ENCODE peak calls at places on chromosomes 5 and 9, in four cellular contexts. One of them, this sample, is unnamed.

GRCh38 chr9:134391319-134392231 is 65.3 kb downstream of the RXRA start:
- DNase-seq in RPMI7951: no peak
- DNase-seq in stimulated activated CD4-positive, alpha-beta T cell treated with anti-CD3 and anti-CD28 coated beads, Interleukin-12 subunit alpha, Interleukin-12 subunit beta, amount 100 ng/mL, for 4 hours: peak; percentile 72
- DNase-seq in ovary: no peak
- DNase-seq in this sample: no peak

GRCh38 chr5:56610093-56610698 is 205.2 kb upstream of the MAP3K1 start:
- DNase-seq in RPMI7951: no peak
- DNase-seq in stimulated activated CD4-positive, alpha-beta T cell treated with anti-CD3 and anti-CD28 coated beads, Interleukin-12 subunit alpha, Interleukin-12 subunit beta, amount 100 ng/mL, for 4 hours: no peak
- DNase-seq in ovary: no peak
- DNase-seq in this sample: no peak

GRCh38 chr5:93599427-93600146 is 16.6 kb downstream of the NR2F1 start:
- DNase-seq in stimulated activated CD4-positive, alpha-beta T cell treated with anti-CD3 and anti-CD28 coated beads, Interleukin-12 subunit alpha, Interleukin-12 subunit beta, amount 100 ng/mL, for 4 hours: no peak
- DNase-seq in RPMI7951: no peak
- DNase-seq in ovary: no peak
- DNase-seq in this sample: no peak

GRCh38 chr5:168779333-168779732 is 200.2 kb upstream of the PANK3 start:
- DNase-seq in ovary: no peak
- DNase-seq in RPMI7951: no peak
- DNase-seq in stimulated activated CD4-positive, alpha-beta T cell treated with anti-CD3 and anti-CD28 coated beads, Interleukin-12 subunit alpha, Interleukin-12 subunit beta, amount 100 ng/mL, for 4 hours: no peak
- DNase-seq in this sample: no peak

GRCh38 chr9:78278177-78278777 is 18.6 kb upstream of the PSAT1 start:
- DNase-seq in RPMI7951: peak; percentile 3
- DNase-seq in stimulated activated CD4-positive, alpha-beta T cell treated with anti-CD3 and anti-CD28 coated beads, Interleukin-12 subunit alpha, Interleukin-12 subunit beta, amount 100 ng/mL, for 4 hours: no peak
- DNase-seq in ovary: no peak
- DNase-seq in this sample: no peak

GRCh38 chr9:119677811-119678530 is 308.7 kb upstream of the BRINP1 start:
- DNase-seq in RPMI7951: no peak
- DNase-seq in ovary: no peak
- DNase-seq in stimulated activated CD4-positive, alpha-beta T cell treated with anti-CD3 and anti-CD28 coated beads, Interleukin-12 subunit alpha, Interleukin-12 subunit beta, amount 100 ng/mL, for 4 hours: no peak
- DNase-seq in this sample: no peak

GRCh38 chr5:1152156-1152555 is 40.3 kb upstream of the SLC12A7 start:
- DNase-seq in RPMI7951: peak; percentile 42
- DNase-seq in ovary: no peak
- DNase-seq in stimulated activated CD4-positive, alpha-beta T cell treated with anti-CD3 and anti-CD28 coated beads, Interleukin-12 subunit alpha, Interleukin-12 subunit beta, amount 100 ng/mL, for 4 hours: no peak
- DNase-seq in this sample: no peak

GRCh38 chr5:133873936-133874585 is 94.4 kb downstream of the C5orf15 start:
- DNase-seq in stimulated activated CD4-positive, alpha-beta T cell treated with anti-CD3 and anti-CD28 coated beads, Interleukin-12 subunit alpha, Interleukin-12 subunit beta, amount 100 ng/mL, for 4 hours: no peak
- DNase-seq in ovary: no peak
- DNase-seq in RPMI7951: peak; percentile 18
- DNase-seq in this sample: no peak

GRCh38 chr9:136047076-136047774 is 47.9 kb downstream of the NACC2 start:
- DNase-seq in stimulated activated CD4-positive, alpha-beta T cell treated with anti-CD3 and anti-CD28 coated beads, Interleukin-12 subunit alpha, Interleukin-12 subunit beta, amount 100 ng/mL, for 4 hours: no peak
- DNase-seq in ovary: no peak
- DNase-seq in RPMI7951: no peak
- DNase-seq in this sample: no peak

GRCh38 chr5:172776235-172776594 is 5.2 kb upstream of the DUSP1 start:
- DNase-seq in ovary: no peak
- DNase-seq in RPMI7951: no peak
- DNase-seq in stimulated activated CD4-positive, alpha-beta T cell treated with anti-CD3 and anti-CD28 coated beads, Interleukin-12 subunit alpha, Interleukin-12 subunit beta, amount 100 ng/mL, for 4 hours: no peak
- DNase-seq in this sample: no peak

GRCh38 chr5:172687983-172688734 is 47.1 kb downstream of the NEURL1B start:
- DNase-seq in stimulated activated CD4-positive, alpha-beta T cell treated with anti-CD3 and anti-CD28 coated beads, Interleukin-12 subunit alpha, Interleukin-12 subunit beta, amount 100 ng/mL, for 4 hours: no peak
- DNase-seq in RPMI7951: no peak
- DNase-seq in ovary: no peak
- DNase-seq in this sample: no peak

GRCh38 chr5:106780355-106780754 is 890.4 kb downstream of the EFNA5 start:
- DNase-seq in ovary: no peak
- DNase-seq in RPMI7951: no peak
- DNase-seq in stimulated activated CD4-positive, alpha-beta T cell treated with anti-CD3 and anti-CD28 coated beads, Interleukin-12 subunit alpha, Interleukin-12 subunit beta, amount 100 ng/mL, for 4 hours: no peak
- DNase-seq in this sample: no peak

GRCh38 chr5:172175263-172175719 is 12.7 kb downstream of the STK10 start:
- DNase-seq in stimulated activated CD4-positive, alpha-beta T cell treated with anti-CD3 and anti-CD28 coated beads, Interleukin-12 subunit alpha, Interleukin-12 subunit beta, amount 100 ng/mL, for 4 hours: peak; percentile 77
- DNase-seq in RPMI7951: peak; percentile 68
- DNase-seq in ovary: no peak
- DNase-seq in this sample: peak; percentile 57

GRCh38 chr9:92724528-92725265 is 39.9 kb downstream of the BICD2 start:
- DNase-seq in stimulated activated CD4-positive, alpha-beta T cell treated with anti-CD3 and anti-CD28 coated beads, Interleukin-12 subunit alpha, Interleukin-12 subunit beta, amount 100 ng/mL, for 4 hours: no peak
- DNase-seq in RPMI7951: no peak
- DNase-seq in ovary: no peak
- DNase-seq in this sample: peak; percentile 4

GRCh38 chr5:35061216-35061615 is 13.5 kb upstream of the AGXT2 start:
- DNase-seq in stimulated activated CD4-positive, alpha-beta T cell treated with anti-CD3 and anti-CD28 coated beads, Interleukin-12 subunit alpha, Interleukin-12 subunit beta, amount 100 ng/mL, for 4 hours: no peak
- DNase-seq in ovary: peak; percentile 18
- DNase-seq in RPMI7951: no peak
- DNase-seq in this sample: no peak

GRCh38 chr5:538801-539468 is 14.7 kb upstream of the SLC9A3 start:
- DNase-seq in ovary: no peak
- DNase-seq in RPMI7951: no peak
- DNase-seq in stimulated activated CD4-positive, alpha-beta T cell treated with anti-CD3 and anti-CD28 coated beads, Interleukin-12 subunit alpha, Interleukin-12 subunit beta, amount 100 ng/mL, for 4 hours: no peak
- DNase-seq in this sample: no peak

GRCh38 chr5:1273745-1274144 is 21.1 kb downstream of the TERT start:
- DNase-seq in ovary: no peak
- DNase-seq in RPMI7951: no peak
- DNase-seq in stimulated activated CD4-positive, alpha-beta T cell treated with anti-CD3 and anti-CD28 coated beads, Interleukin-12 subunit alpha, Interleukin-12 subunit beta, amount 100 ng/mL, for 4 hours: no peak
- DNase-seq in this sample: no peak

GRCh38 chr9:86540999-86541398 is 186.8 kb upstream of the TUT7 start:
- DNase-seq in stimulated activated CD4-positive, alpha-beta T cell treated with anti-CD3 and anti-CD28 coated beads, Interleukin-12 subunit alpha, Interleukin-12 subunit beta, amount 100 ng/mL, for 4 hours: no peak
- DNase-seq in ovary: no peak
- DNase-seq in RPMI7951: no peak
- DNase-seq in this sample: no peak

GRCh38 chr5:176899946-176900782 is 1.0 kb upstream of the HK3 start:
- DNase-seq in stimulated activated CD4-positive, alpha-beta T cell treated with anti-CD3 and anti-CD28 coated beads, Interleukin-12 subunit alpha, Interleukin-12 subunit beta, amount 100 ng/mL, for 4 hours: no peak
- DNase-seq in ovary: no peak
- DNase-seq in RPMI7951: no peak
- DNase-seq in this sample: no peak

GRCh38 chr9:124658165-124659017 is 112.7 kb downstream of the NR6A1 start:
- DNase-seq in RPMI7951: peak; percentile 97
- DNase-seq in stimulated activated CD4-positive, alpha-beta T cell treated with anti-CD3 and anti-CD28 coated beads, Interleukin-12 subunit alpha, Interleukin-12 subunit beta, amount 100 ng/mL, for 4 hours: peak; percentile 9
- DNase-seq in ovary: peak; percentile 32
- DNase-seq in this sample: peak; percentile 74

GRCh38 chr9:16559418-16560188 is 310.9 kb downstream of the BNC2 start:
- DNase-seq in ovary: no peak
- DNase-seq in stimulated activated CD4-positive, alpha-beta T cell treated with anti-CD3 and anti-CD28 coated beads, Interleukin-12 subunit alpha, Interleukin-12 subunit beta, amount 100 ng/mL, for 4 hours: no peak
- DNase-seq in RPMI7951: no peak
- DNase-seq in this sample: no peak

GRCh38 chr9:137447722-137448568 is 6.8 kb upstream of the ENTPD8 start:
- DNase-seq in RPMI7951: no peak
- DNase-seq in ovary: no peak
- DNase-seq in stimulated activated CD4-positive, alpha-beta T cell treated with anti-CD3 and anti-CD28 coated beads, Interleukin-12 subunit alpha, Interleukin-12 subunit beta, amount 100 ng/mL, for 4 hours: no peak
- DNase-seq in this sample: peak; percentile 18

GRCh38 chr5:180718810-180719453 is 20.9 kb downstream of the OR2Y1 start:
- DNase-seq in RPMI7951: peak; percentile 33
- DNase-seq in stimulated activated CD4-positive, alpha-beta T cell treated with anti-CD3 and anti-CD28 coated beads, Interleukin-12 subunit alpha, Interleukin-12 subunit beta, amount 100 ng/mL, for 4 hours: peak; percentile 6
- DNase-seq in ovary: no peak
- DNase-seq in this sample: no peak

GRCh38 chr9:125772740-125773139 is 25.6 kb downstream of the PBX3 start:
- DNase-seq in ovary: no peak
- DNase-seq in stimulated activated CD4-positive, alpha-beta T cell treated with anti-CD3 and anti-CD28 coated beads, Interleukin-12 subunit alpha, Interleukin-12 subunit beta, amount 100 ng/mL, for 4 hours: no peak
- DNase-seq in RPMI7951: no peak
- DNase-seq in this sample: no peak

GRCh38 chr5:5572983-5573797 is 150.7 kb downstream of the ICE1 start:
- DNase-seq in ovary: no peak
- DNase-seq in RPMI7951: no peak
- DNase-seq in stimulated activated CD4-positive, alpha-beta T cell treated with anti-CD3 and anti-CD28 coated beads, Interleukin-12 subunit alpha, Interleukin-12 subunit beta, amount 100 ng/mL, for 4 hours: no peak
- DNase-seq in this sample: no peak

GRCh38 chr9:125361837-125362531 is 100.4 kb downstream of the GAPVD1 start:
- DNase-seq in ovary: no peak
- DNase-seq in stimulated activated CD4-positive, alpha-beta T cell treated with anti-CD3 and anti-CD28 coated beads, Interleukin-12 subunit alpha, Interleukin-12 subunit beta, amount 100 ng/mL, for 4 hours: no peak
- DNase-seq in RPMI7951: no peak
- DNase-seq in this sample: no peak

GRCh38 chr5:149356391-149356790 is 1.5 kb upstream of the PCYOX1L start:
- DNase-seq in stimulated activated CD4-positive, alpha-beta T cell treated with anti-CD3 and anti-CD28 coated beads, Interleukin-12 subunit alpha, Interleukin-12 subunit beta, amount 100 ng/mL, for 4 hours: no peak
- DNase-seq in ovary: no peak
- DNase-seq in RPMI7951: no peak
- DNase-seq in this sample: no peak

GRCh38 chr5:35458824-35459207 is 158.8 kb upstream of the SPEF2 start:
- DNase-seq in ovary: no peak
- DNase-seq in RPMI7951: no peak
- DNase-seq in stimulated activated CD4-positive, alpha-beta T cell treated with anti-CD3 and anti-CD28 coated beads, Interleukin-12 subunit alpha, Interleukin-12 subunit beta, amount 100 ng/mL, for 4 hours: no peak
- DNase-seq in this sample: peak; percentile 26

This sample was measured in pancreas.